ENCODE peak calls at places on chromosome 7, in four cellular contexts. One of them, this sample, is unnamed.

GRCh38 chr7:27051451-27051850 is 44.3 kb downstream of the HOXA1 start:
- DNase-seq in kidney epithelial cell: no peak
- DNase-seq in NCI-H1105 treated with DMSO at 0.1 percent for 48 hours: no peak
- DNase-seq in NCI-H2029: no peak
- DNase-seq in this sample: no peak

GRCh38 chr7:123771846-123772245 is 23.0 kb upstream of the WASL start:
- DNase-seq in kidney epithelial cell: no peak
- DNase-seq in NCI-H1105 treated with DMSO at 0.1 percent for 48 hours: no peak
- DNase-seq in NCI-H2029: no peak
- DNase-seq in this sample: no peak

GRCh38 chr7:117875566-117875965 is 2.3 kb upstream of the CTTNBP2 start:
- DNase-seq in kidney epithelial cell: no peak
- DNase-seq in NCI-H1105 treated with DMSO at 0.1 percent for 48 hours: no peak
- DNase-seq in NCI-H2029: peak
- DNase-seq in this sample: no peak

GRCh38 chr7:102811942-102812678 is 63.3 kb downstream of the FAM185A start:
- DNase-seq in kidney epithelial cell: no peak
- DNase-seq in NCI-H1105 treated with DMSO at 0.1 percent for 48 hours: no peak
- DNase-seq in NCI-H2029: no peak
- DNase-seq in this sample: no peak

GRCh38 chr7:152054377-152055230 is 29.1 kb downstream of the GALNT11 start:
- DNase-seq in kidney epithelial cell: peak
- DNase-seq in NCI-H1105 treated with DMSO at 0.1 percent for 48 hours: no peak
- DNase-seq in NCI-H2029: no peak
- DNase-seq in this sample: no peak

GRCh38 chr7:51340029-51340838 is 23.6 kb upstream of the COBL start:
- DNase-seq in kidney epithelial cell: no peak
- DNase-seq in NCI-H1105 treated with DMSO at 0.1 percent for 48 hours: no peak
- DNase-seq in NCI-H2029: no peak
- DNase-seq in this sample: no peak

GRCh38 chr7:767580-767940 is 40.5 kb upstream of the PRKAR1B start:
- DNase-seq in kidney epithelial cell: peak
- DNase-seq in NCI-H1105 treated with DMSO at 0.1 percent for 48 hours: peak
- DNase-seq in NCI-H2029: peak
- DNase-seq in this sample: no peak

GRCh38 chr7:98211221-98211675 is at the start of gene BHLHA15:
- DNase-seq in kidney epithelial cell: no peak
- DNase-seq in NCI-H1105 treated with DMSO at 0.1 percent for 48 hours: peak
- DNase-seq in NCI-H2029: peak
- DNase-seq in this sample: no peak

GRCh38 chr7:44396931-44397525 is 71.6 kb upstream of the CAMK2B start:
- DNase-seq in kidney epithelial cell: peak
- DNase-seq in NCI-H1105 treated with DMSO at 0.1 percent for 48 hours: no peak
- DNase-seq in NCI-H2029: peak
- DNase-seq in this sample: no peak

GRCh38 chr7:117247809-117248208 is 75.0 kb downstream of the WNT2 start:
- DNase-seq in kidney epithelial cell: peak
- DNase-seq in NCI-H1105 treated with DMSO at 0.1 percent for 48 hours: no peak
- DNase-seq in NCI-H2029: no peak
- DNase-seq in this sample: no peak

GRCh38 chr7:98640375-98640774 is 23.3 kb downstream of the NPTX2 start:
- DNase-seq in kidney epithelial cell: no peak
- DNase-seq in NCI-H1105 treated with DMSO at 0.1 percent for 48 hours: no peak
- DNase-seq in NCI-H2029: no peak
- DNase-seq in this sample: no peak

GRCh38 chr7:150898475-150899011 is 46.2 kb downstream of the AOC1 start:
- DNase-seq in kidney epithelial cell: no peak
- DNase-seq in NCI-H1105 treated with DMSO at 0.1 percent for 48 hours: peak
- DNase-seq in NCI-H2029: peak
- DNase-seq in this sample: peak

GRCh38 chr7:27745064-27745583 is 5.2 kb downstream of the TAX1BP1 start:
- DNase-seq in kidney epithelial cell: peak
- DNase-seq in NCI-H1105 treated with DMSO at 0.1 percent for 48 hours: peak
- DNase-seq in NCI-H2029: no peak
- DNase-seq in this sample: no peak

GRCh38 chr7:27110163-27110976 is 7.9 kb upstream of the HOXA2 start:
- DNase-seq in kidney epithelial cell: no peak
- DNase-seq in NCI-H1105 treated with DMSO at 0.1 percent for 48 hours: no peak
- DNase-seq in NCI-H2029: no peak
- DNase-seq in this sample: no peak

GRCh38 chr7:44112231-44112996 is 8.3 kb downstream of the AEBP1 start:
- DNase-seq in kidney epithelial cell: no peak
- DNase-seq in NCI-H1105 treated with DMSO at 0.1 percent for 48 hours: peak
- DNase-seq in NCI-H2029: peak
- DNase-seq in this sample: no peak

GRCh38 chr7:31114593-31115343 is 62.7 kb downstream of the ADCYAP1R1 start:
- DNase-seq in kidney epithelial cell: no peak
- DNase-seq in NCI-H1105 treated with DMSO at 0.1 percent for 48 hours: no peak
- DNase-seq in NCI-H2029: no peak
- DNase-seq in this sample: no peak

GRCh38 chr7:207418-208127 is 15.2 kb downstream of the FAM20C start:
- DNase-seq in kidney epithelial cell: no peak
- DNase-seq in NCI-H1105 treated with DMSO at 0.1 percent for 48 hours: no peak
- DNase-seq in NCI-H2029: no peak
- DNase-seq in this sample: no peak

GRCh38 chr7:2248984-2249694 is 7.1 kb downstream of the NUDT1 start:
- DNase-seq in kidney epithelial cell: no peak
- DNase-seq in NCI-H1105 treated with DMSO at 0.1 percent for 48 hours: no peak
- DNase-seq in NCI-H2029: no peak
- DNase-seq in this sample: peak

GRCh38 chr7:27134392-27134791 is 3.8 kb upstream of the HOXA4 start:
- DNase-seq in kidney epithelial cell: peak
- DNase-seq in NCI-H1105 treated with DMSO at 0.1 percent for 48 hours: no peak
- DNase-seq in NCI-H2029: no peak
- DNase-seq in this sample: no peak

This sample was measured in immature natural killer cell.